ENCODE peak calls at places on chromosomes 16 and 17, in nine cellular contexts. X is GM13976; I is cardiac muscle cell; N is T follicular helper cell; H is AG08395; M is brain microvascular endothelial cell; G is naive B cell; R is activated naive CD8-positive, alpha-beta T cell treated with anti-CD3 and anti-CD28 coated beads, Interleukin-2, amount 50 U/mL, for 24 hours; V is Caco-2. B is an unnamed sample.

GRCh38 chr16:52528393-52529080 is 18.4 kb downstream of the TOX3 start:
- DNase-seq in X (no peak), I (no peak), N (no peak), H (no peak), M (no peak), G (no peak), R (no peak), V (no peak), B (no peak)

GRCh38 chr16:84396537-84397008 is 28.2 kb downstream of the ATP2C2 start:
- DNase-seq in X (no peak), I (peak), N (no peak), H (no peak), M (no peak), G (no peak), R (no peak), V (peak), B (peak)

GRCh38 chr17:2376107-2376506 is 24.8 kb downstream of the MNT start:
- DNase-seq in X (no peak), I (no peak), N (no peak), H (no peak), M (no peak), G (no peak), R (no peak), V (no peak), B (no peak)

GRCh38 chr17:5610956-5611355 is 26.6 kb upstream of the NLRP1 start:
- DNase-seq in X (no peak), I (no peak), N (no peak), H (no peak), M (no peak), G (no peak), R (no peak), V (no peak), B (no peak)

GRCh38 chr17:50088952-50089825 is 6.0 kb upstream of the PDK2 start:
- DNase-seq in X (no peak), I (no peak), N (no peak), H (no peak), M (no peak), G (no peak), R (no peak), V (no peak), B (no peak)

GRCh38 chr16:88681084-88681680 is 5.1 kb downstream of the SNAI3 start:
- DNase-seq in X (peak), I (no peak), N (no peak), H (no peak), M (no peak), G (peak), R (peak), V (no peak), B (no peak)

GRCh38 chr17:37447641-37448040 is 41.0 kb downstream of the TADA2A start:
- DNase-seq in X (no peak), I (no peak), N (no peak), H (peak), M (peak), G (no peak), R (no peak), V (no peak), B (peak)

GRCh38 chr17:40191237-40192208 is 14.3 kb downstream of the RAPGEFL1 start:
- DNase-seq in X (peak), I (peak), N (peak), H (peak), M (peak), G (peak), R (peak), V (no peak), B (peak)

GRCh38 chr17:77455111-77455877 is 314.5 kb downstream of the SEC14L1 start:
- DNase-seq in X (no peak), I (peak), N (no peak), H (no peak), M (peak), G (no peak), R (peak), V (no peak), B (peak)

GRCh38 chr16:31003744-31004143 is 6.7 kb downstream of the STX1B start:
- DNase-seq in X (no peak), I (no peak), N (no peak), H (no peak), M (no peak), G (no peak), R (no peak), V (no peak), B (no peak)

GRCh38 chr16:85126731-85127662 is 14.7 kb upstream of the CIBAR2 start:
- DNase-seq in X (no peak), I (peak), N (no peak), H (peak), M (peak), G (no peak), R (peak), V (no peak), B (peak)

GRCh38 chr17:52213451-52213850 is 54.9 kb upstream of the CA10 start:
- DNase-seq in X (no peak), I (no peak), N (no peak), H (no peak), M (no peak), G (no peak), R (no peak), V (no peak), B (no peak)

GRCh38 chr16:75860654-75861053 is 134.4 kb upstream of the CPHXL start:
- DNase-seq in X (no peak), I (no peak), N (no peak), H (no peak), M (no peak), G (no peak), R (no peak), V (no peak), B (no peak)

GRCh38 chr17:46777943-46778915 is 40.3 kb downstream of the WNT3 start:
- DNase-seq in X (no peak), I (no peak), N (no peak), H (no peak), M (no peak), G (no peak), R (no peak), V (no peak), B (no peak)

GRCh38 chr17:2081564-2081963 is 26.7 kb downstream of the HIC1 start:
- DNase-seq in X (no peak), I (no peak), N (no peak), H (peak), M (no peak), G (no peak), R (no peak), V (no peak), B (peak)

GRCh38 chr17:2366747-2367494 is 29.6 kb downstream of the SGSM2 start:
- DNase-seq in X (no peak), I (peak), N (no peak), H (no peak), M (no peak), G (no peak), R (no peak), V (no peak), B (no peak)

GRCh38 chr16:68790130-68790761 is 53.1 kb upstream of the TANGO6 start:
- DNase-seq in X (no peak), I (peak), N (no peak), H (peak), M (peak), G (no peak), R (no peak), V (peak), B (peak)

GRCh38 chr17:57518587-57519118 is 226.4 kb downstream of the CCDC182 start:
- DNase-seq in X (no peak), I (no peak), N (no peak), H (no peak), M (no peak), G (no peak), R (no peak), V (peak), B (no peak)

GRCh38 chr17:38745545-38745944 is 2.6 kb downstream of the PCGF2 start:
- DNase-seq in X (no peak), I (no peak), N (no peak), H (no peak), M (no peak), G (no peak), R (no peak), V (no peak), B (no peak)

GRCh38 chr16:58732545-58733247 is 1.4 kb downstream of the GOT2 start:
- DNase-seq in X (peak), I (peak), N (no peak), H (no peak), M (peak), G (no peak), R (no peak), V (no peak), B (peak)

GRCh38 chr17:75611746-75612437 is 21.3 kb upstream of the SMIM5 start:
- DNase-seq in X (no peak), I (no peak), N (no peak), H (no peak), M (no peak), G (no peak), R (no peak), V (no peak), B (no peak)